ENCODE peak calls at places on chromosomes 11 and 22, in eight cellular contexts. W, J, I, C, Q, T, S and P are unnamed samples.

GRCh38 chr11:123261345-123262106 is 66.5 kb upstream of the CLMP start:
- DNase-seq in W (peak), J (peak), I (peak), C (peak), Q (peak), T (peak), S (peak), P (peak)

GRCh38 chr11:15826826-15827225 is 529.5 kb downstream of the SOX6 start:
- DNase-seq in W (peak), J (no peak), I (peak), C (no peak), Q (no peak), T (peak), S (peak), P (peak)

GRCh38 chr22:46044718-46045458 is 67.9 kb upstream of the WNT7B start:
- DNase-seq in W (peak), J (no peak), I (peak), C (peak), Q (no peak), T (peak), S (no peak), P (peak)

GRCh38 chr11:27462543-27462942 is 10.0 kb downstream of the LGR4 start:
- DNase-seq in W (no peak), J (no peak), I (peak), C (no peak), Q (no peak), T (no peak), S (no peak), P (no peak)

GRCh38 chr11:446886-447285 is 3.2 kb upstream of the PTDSS2 start:
- DNase-seq in W (peak), J (no peak), I (no peak), C (no peak), Q (no peak), T (no peak), S (peak), P (no peak)

GRCh38 chr11:45097721-45098493 is 48.5 kb upstream of the PRDM11 start:
- DNase-seq in W (peak), J (no peak), I (peak), C (no peak), Q (no peak), T (peak), S (no peak), P (no peak)

GRCh38 chr11:7480132-7480531 is 5.2 kb upstream of the OLFML1 start:
- DNase-seq in W (no peak), J (no peak), I (no peak), C (no peak), Q (no peak), T (peak), S (no peak), P (no peak)

GRCh38 chr11:130456276-130456675 is 7.8 kb downstream of the ADAMTS15 start:
- DNase-seq in W (no peak), J (no peak), I (no peak), C (no peak), Q (no peak), T (no peak), S (no peak), P (no peak)

GRCh38 chr22:30457964-30458363 is 13.9 kb downstream of the SEC14L3 start:
- DNase-seq in W (no peak), J (no peak), I (peak), C (no peak), Q (no peak), T (peak), S (no peak), P (no peak)

GRCh38 chr11:135023499-135023898 is 611.5 kb upstream of the B3GAT1 start:
- DNase-seq in W (no peak), J (no peak), I (no peak), C (no peak), Q (no peak), T (no peak), S (no peak), P (no peak)

GRCh38 chr22:27312567-27313507 is 488.7 kb downstream of the MN1 start:
- DNase-seq in W (no peak), J (no peak), I (no peak), C (no peak), Q (no peak), T (no peak), S (no peak), P (no peak)

GRCh38 chr11:118320515-118320914 is 16.0 kb downstream of the CD3E start:
- DNase-seq in W (no peak), J (no peak), I (no peak), C (no peak), Q (no peak), T (no peak), S (no peak), P (no peak)

GRCh38 chr22:30197389-30197788 is 49.2 kb downstream of the LIF start:
- DNase-seq in W (no peak), J (no peak), I (no peak), C (no peak), Q (no peak), T (no peak), S (no peak), P (no peak)

GRCh38 chr22:39110631-39111561 is 13.9 kb downstream of the APOBEC3H start:
- DNase-seq in W (no peak), J (no peak), I (peak), C (no peak), Q (no peak), T (no peak), S (no peak), P (no peak)

GRCh38 chr11:66720223-66720898 is 8.7 kb downstream of the SPTBN2 start:
- DNase-seq in W (peak), J (no peak), I (peak), C (no peak), Q (no peak), T (peak), S (peak), P (peak)

GRCh38 chr22:38505595-38506117 is 455 bp downstream of the DDX17 start:
- DNase-seq in W (peak), J (no peak), I (peak), C (peak), Q (peak), T (peak), S (peak), P (no peak)

GRCh38 chr11:116808262-116809175 is 14.6 kb downstream of the APOA4 start:
- DNase-seq in W (peak), J (no peak), I (no peak), C (no peak), Q (no peak), T (no peak), S (no peak), P (no peak)

GRCh38 chr11:74538680-74539079 is 45.2 kb upstream of the LIPT2 start:
- DNase-seq in W (no peak), J (no peak), I (no peak), C (no peak), Q (no peak), T (peak), S (no peak), P (no peak)

GRCh38 chr11:107858217-107859070 is at the start of gene SLC35F2:
- DNase-seq in W (peak), J (peak), I (peak), C (no peak), Q (peak), T (peak), S (peak), P (peak)

GRCh38 chr22:35638408-35638807 is 9.8 kb upstream of the APOL6 start:
- DNase-seq in W (peak), J (no peak), I (no peak), C (no peak), Q (no peak), T (peak), S (no peak), P (no peak)

GRCh38 chr11:120527111-120527748 is 15.7 kb downstream of the GRIK4 start:
- DNase-seq in W (no peak), J (no peak), I (no peak), C (no peak), Q (no peak), T (peak), S (peak), P (peak)

GRCh38 chr22:32546480-32546879 is 71.9 kb downstream of the FBXO7 start:
- DNase-seq in W (no peak), J (no peak), I (no peak), C (no peak), Q (no peak), T (no peak), S (no peak), P (no peak)

GRCh38 chr22:47065756-47066615 is 303.5 kb downstream of the TBC1D22A start:
- DNase-seq in W (no peak), J (no peak), I (no peak), C (no peak), Q (no peak), T (no peak), S (no peak), P (no peak)

GRCh38 chr11:135017296-135017695 is 605.3 kb upstream of the B3GAT1 start:
- DNase-seq in W (no peak), J (no peak), I (no peak), C (no peak), Q (no peak), T (no peak), S (no peak), P (no peak)

GRCh38 chr11:92269021-92269420 is 44.4 kb downstream of the FAT3 start:
- DNase-seq in W (no peak), J (no peak), I (peak), C (no peak), Q (no peak), T (peak), S (no peak), P (no peak)

GRCh38 chr11:11770274-11770673 is 71.5 kb upstream of the USP47 start:
- DNase-seq in W (no peak), J (no peak), I (no peak), C (no peak), Q (no peak), T (no peak), S (no peak), P (no peak)